ENCODE peak calls at places on chromosomes 5 and 9, in four cellular contexts. X, P, K and I are unnamed samples.

GRCh38 chr5:14144586-14145355 is 1.6 kb downstream of the TRIO start:
- DNase-seq in X (no peak), P (peak), K (no peak), I (peak)

GRCh38 chr5:75512383-75513074 is 838 bp downstream of the POLK start:
- DNase-seq in X (peak), P (no peak), K (no peak), I (no peak)

GRCh38 chr5:124716169-124716568 is 30.3 kb downstream of the ZNF608 start:
- DNase-seq in X (no peak), P (no peak), K (no peak), I (no peak)

GRCh38 chr9:5879419-5880181 is 11.1 kb upstream of the MLANA start:
- DNase-seq in X (no peak), P (no peak), K (peak), I (no peak)

GRCh38 chr9:83281306-83282255 is 218.6 kb upstream of the RASEF start:
- DNase-seq in X (no peak), P (no peak), K (no peak), I (peak)

GRCh38 chr9:20623748-20624124 is 1.4 kb upstream of the MLLT3 start:
- DNase-seq in X (no peak), P (no peak), K (no peak), I (no peak)

GRCh38 chr5:114430532-114430931 is 68.7 kb downstream of the KCNN2 start:
- DNase-seq in X (no peak), P (no peak), K (no peak), I (no peak)

GRCh38 chr5:502325-503079 is 21.7 kb downstream of the SLC9A3 start:
- DNase-seq in X (no peak), P (no peak), K (no peak), I (no peak)

GRCh38 chr5:157689942-157690689 is 18.8 kb downstream of the C5orf52 start:
- DNase-seq in X (no peak), P (no peak), K (no peak), I (no peak)

GRCh38 chr5:144742376-144742775 is 571.7 kb downstream of the KCTD16 start:
- DNase-seq in X (no peak), P (no peak), K (no peak), I (no peak)

GRCh38 chr9:130992059-130993032 is 16.6 kb upstream of the LAMC3 start:
- DNase-seq in X (no peak), P (no peak), K (no peak), I (no peak)

GRCh38 chr5:106020889-106021288 is 1649.8 kb downstream of the EFNA5 start:
- DNase-seq in X (no peak), P (no peak), K (no peak), I (no peak)

GRCh38 chr9:107489687-107490605 is at the start of gene KLF4:
- DNase-seq in X (peak), P (peak), K (peak), I (peak)

GRCh38 chr5:120765189-120765588 is 301.1 kb downstream of the PRR16 start:
- DNase-seq in X (no peak), P (no peak), K (no peak), I (no peak)